ENCODE peak calls at places on chromosomes 5 and 9, in four cellular contexts. L is AG10803, W is prostate gland, D is endothelial cell. P is an unnamed sample.

GRCh38 chr5:116646611-116647289 is 72.1 kb upstream of the SEMA6A start:
- DNase-seq in L (no peak), W (no peak), D (no peak), P (no peak)

GRCh38 chr9:99269429-99269828 is 47.3 kb downstream of the SEC61B start:
- DNase-seq in D (no peak), W (no peak), L (peak), P (no peak)

GRCh38 chr9:98222885-98223640 is 30.6 kb upstream of the CORO2A start:
- DNase-seq in L (peak), W (peak), D (no peak), P (no peak)

GRCh38 chr5:17177491-17178204 is 39.8 kb upstream of the BASP1 start:
- DNase-seq in D (no peak), L (no peak), W (no peak), P (no peak)

GRCh38 chr5:92977766-92978555 is 603.1 kb downstream of the NR2F1-AS1 start:
- DNase-seq in D (no peak), L (no peak), W (no peak), P (no peak)

GRCh38 chr9:76725885-76726284 is 38.4 kb upstream of the PCA3 start:
- DNase-seq in W (no peak), D (no peak), L (no peak), P (no peak)

GRCh38 chr9:8262625-8263622 is 463.3 kb upstream of the DMAC1 start:
- DNase-seq in W (no peak), L (no peak), D (no peak), P (no peak)

GRCh38 chr9:126886897-126887296 is 26.5 kb downstream of the ZBTB34 start:
- DNase-seq in D (no peak), W (no peak), L (no peak), P (no peak)

GRCh38 chr5:36646507-36647023 is 40.2 kb downstream of the SLC1A3 start:
- DNase-seq in W (no peak), L (no peak), D (no peak), P (no peak)

GRCh38 chr5:170582931-170583330 is 79.1 kb downstream of the KCNIP1 start:
- DNase-seq in L (no peak), D (no peak), W (no peak), P (no peak)

GRCh38 chr5:31459594-31459993 is 72.3 kb downstream of the DROSHA start:
- DNase-seq in D (no peak), W (no peak), L (peak), P (no peak)

GRCh38 chr5:116830079-116830478 is 255.5 kb upstream of the SEMA6A start:
- DNase-seq in L (no peak), W (no peak), D (no peak), P (no peak)

GRCh38 chr9:123756484-123757106 is 173.3 kb downstream of the DENND1A start:
- DNase-seq in W (no peak), D (no peak), L (no peak), P (no peak)

GRCh38 chr9:128005938-128006337 is 25.1 kb upstream of the EEIG1 start:
- DNase-seq in W (no peak), D (peak), L (no peak), P (no peak)

GRCh38 chr5:68661237-68661636 is 432.6 kb upstream of the SLC30A5 start:
- DNase-seq in W (no peak), L (peak), D (peak), P (peak)

GRCh38 chr5:178548751-178549150 is 41.4 kb downstream of the COL23A1 start:
- DNase-seq in L (peak), D (no peak), W (no peak), P (no peak)

GRCh38 chr5:178553517-178553916 is 36.7 kb downstream of the COL23A1 start:
- DNase-seq in W (no peak), L (no peak), D (no peak), P (no peak)

GRCh38 chr5:178554311-178554710 is 35.9 kb downstream of the COL23A1 start:
- DNase-seq in L (no peak), W (no peak), D (no peak), P (no peak)

GRCh38 chr5:178551059-178551458 is 39.1 kb downstream of the COL23A1 start:
- DNase-seq in W (no peak), D (no peak), L (peak), P (no peak)

DNA sequence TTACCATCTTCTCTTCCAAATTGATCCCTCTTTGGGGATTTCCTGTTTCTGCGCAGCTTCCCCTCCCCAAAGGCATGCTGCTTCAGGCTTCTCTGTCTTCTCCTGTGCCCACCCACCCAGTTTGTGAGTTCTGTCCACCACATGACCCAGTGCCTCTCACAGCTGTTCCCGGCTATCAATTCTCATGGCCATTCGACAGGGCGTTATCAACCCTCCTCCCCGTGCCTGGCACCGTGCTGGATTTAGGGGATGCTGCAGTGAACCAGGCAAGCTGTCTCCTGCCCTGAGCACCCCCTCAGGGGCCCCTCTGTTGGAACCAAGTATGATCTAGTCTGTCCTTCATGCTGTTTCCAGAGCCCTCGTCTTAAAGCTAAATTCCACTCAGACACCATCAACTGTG is 38.7 kb downstream of the COL23A1 start:
- DNase-seq in D (no peak), L (no peak), W (no peak), P (no peak)
- TF ChIP-seq CTCF in D (no peak), L (no peak), W (no peak), P (no peak)

DNA sequence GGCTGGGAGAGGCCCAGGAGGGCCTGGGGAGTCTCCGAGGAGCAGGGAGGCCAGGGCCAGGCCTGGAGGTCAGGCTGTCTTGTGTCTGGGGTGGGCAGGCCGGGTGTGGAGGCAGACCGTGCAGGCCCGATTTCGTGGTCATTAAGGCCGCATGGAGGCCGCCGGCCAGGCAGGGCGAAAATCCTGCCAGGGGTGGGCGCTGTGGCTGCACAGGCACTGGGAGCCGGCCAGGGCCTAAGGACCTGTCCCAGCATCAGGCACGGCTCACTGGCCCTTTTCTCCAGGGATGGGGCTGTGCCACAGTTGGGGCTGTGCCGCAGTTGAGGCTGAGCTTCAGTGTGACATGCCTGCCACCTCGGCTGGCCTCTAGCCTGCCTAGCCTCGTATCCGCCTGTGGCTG is 35.9 kb downstream of the ASS1 start:
- DNase-seq in L (no peak), D (peak), W (no peak), P (no peak)
- TF ChIP-seq CTCF in L (no peak), D (no peak), W (no peak), P (no peak)

GRCh38 chr9:2157277-2158105 is 142.3 kb downstream of the SMARCA2 start:
- DNase-seq in L (peak), W (peak), D (no peak), P (peak)
- TF ChIP-seq CTCF in L (no peak), W (no peak), D (no peak), P (no peak)

DNA sequence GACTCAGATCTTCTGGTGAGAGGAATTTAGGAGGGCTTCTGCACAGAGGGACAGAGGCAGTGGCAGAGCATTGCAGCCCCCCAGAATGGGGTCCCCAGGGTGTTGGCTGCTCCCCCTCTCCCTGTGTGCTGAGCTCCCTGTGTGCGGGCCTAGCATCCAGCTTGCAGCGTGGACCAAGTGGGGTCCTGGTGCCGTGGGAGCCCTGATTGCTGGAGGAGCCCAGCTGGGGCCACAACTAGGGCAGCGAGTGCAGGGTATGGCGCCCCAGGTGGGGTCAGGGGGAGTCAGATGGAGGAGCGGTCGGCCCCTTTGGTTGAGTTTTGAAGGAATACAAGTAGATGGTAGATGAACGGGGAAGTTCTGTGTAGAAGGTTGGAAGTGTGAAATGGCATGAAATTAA is 66.7 kb downstream of the TRIO start:
- DNase-seq in L (no peak), W (no peak), D (no peak), P (no peak)
- TF ChIP-seq CTCF in L (no peak), W (no peak), D (no peak), P (no peak)

GRCh38 chr9:93427655-93428379 is 23.7 kb upstream of the FAM120A start:
- DNase-seq in W (no peak), D (peak), L (no peak), P (peak)
- TF ChIP-seq CTCF in W (no peak), D (no peak), L (no peak), P (no peak)

DNA sequence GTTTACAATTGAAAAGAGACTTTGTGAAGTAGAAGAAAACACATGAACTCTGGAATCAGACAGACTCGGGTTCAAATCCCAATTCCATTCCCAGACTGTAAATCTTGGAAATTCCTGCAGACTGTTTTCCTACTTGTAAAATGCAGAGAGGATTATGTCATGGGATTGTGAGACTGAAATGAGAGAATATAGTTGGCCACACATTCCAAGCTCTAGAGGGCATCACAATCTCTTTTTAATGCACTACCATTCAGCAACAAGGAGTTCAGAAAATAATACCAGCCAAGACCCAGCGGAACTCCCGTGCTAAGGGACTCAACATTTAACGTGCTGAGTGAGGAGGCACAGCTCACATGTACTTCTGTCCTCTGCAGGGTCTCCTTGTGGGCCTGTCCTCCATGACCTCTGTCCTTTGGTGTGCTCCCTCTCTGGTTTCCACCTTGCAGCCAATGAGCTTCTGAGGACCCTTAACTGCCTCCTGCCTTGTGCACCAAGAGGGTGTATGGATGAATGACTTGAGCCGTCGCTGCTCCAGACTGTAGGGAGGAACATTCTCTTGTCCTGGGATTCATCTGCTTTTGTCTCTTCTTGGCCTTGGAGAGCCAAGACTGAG is 263.5 kb downstream of the NTRK2 start:
- DNase-seq in W (no peak), L (no peak), D (no peak), P (no peak)
- TF ChIP-seq CTCF in W (no peak), L (peak), D (peak), P (no peak)

GRCh38 chr5:24110019-24110615 is 534.7 kb downstream of the CDH10 start:
- DNase-seq in L (peak), W (no peak), D (no peak), P (no peak)
- TF ChIP-seq CTCF in L (peak), W (peak), D (peak), P (no peak)